ENCODE peak calls at places on chromosomes 12 and 14, in eight cellular contexts. R is keratinocyte; Y is body of pancreas; M is aorta; T is CD8-positive, alpha-beta memory T cell; N is vagina; I is dorsolateral prefrontal cortex; C is gastrocnemius medialis. S is an unnamed sample.
A peak's percentile ranks its signal among the peaks of the same experiment; 100 is the strongest.

GRCh38 chr12:113456761-113457160 is 14.9 kb downstream of the LHX5 start:
- DNase-seq in R (no peak), Y (no peak), M (no peak), T (no peak), N (no peak), I (no peak), C (no peak), S (no peak)

GRCh38 chr12:75974323-75975273 is 57.0 kb downstream of the PHLDA1 start:
- DNase-seq in R (no peak), Y (no peak), M (peak; percentile 68), T (no peak), N (no peak), I (no peak), C (no peak), S (no peak)

GRCh38 chr12:90899456-90900182 is 55.4 kb downstream of the CCER1 start:
- DNase-seq in R (no peak), Y (no peak), M (no peak), T (no peak), N (no peak), I (no peak), C (no peak), S (no peak)

GRCh38 chr12:24561882-24562760 is 386.8 kb downstream of the BCAT1 start:
- DNase-seq in R (no peak), Y (peak; percentile 36), M (peak; percentile 85), T (no peak), N (no peak), I (no peak), C (no peak), S (no peak)

GRCh38 chr14:52080817-52081755 is 12.2 kb upstream of the NID2 start:
- DNase-seq in R (no peak), Y (no peak), M (no peak), T (no peak), N (no peak), I (no peak), C (no peak), S (peak; percentile 82)

GRCh38 chr12:91413591-91413990 is 231.0 kb upstream of the DCN start:
- DNase-seq in R (no peak), Y (no peak), M (no peak), T (no peak), N (no peak), I (no peak), C (no peak), S (peak; percentile 90)

GRCh38 chr14:102461490-102462317 is 47.9 kb downstream of the ANKRD9 start:
- DNase-seq in R (no peak), Y (no peak), M (no peak), T (no peak), N (no peak), I (no peak), C (peak; percentile 79), S (no peak)

GRCh38 chr12:96220902-96221301 is 26.7 kb downstream of the ELK3 start:
- DNase-seq in R (no peak), Y (no peak), M (no peak), T (no peak), N (no peak), I (no peak), C (no peak), S (no peak)

GRCh38 chr14:54564799-54565235 is 2.1 kb upstream of the SAMD4A start:
- DNase-seq in R (no peak), Y (no peak), M (no peak), T (no peak), N (no peak), I (peak; percentile 23), C (no peak), S (no peak)

GRCh38 chr12:41497362-41497761 is 309.2 kb downstream of the PDZRN4 start:
- DNase-seq in R (no peak), Y (no peak), M (no peak), T (no peak), N (no peak), I (no peak), C (no peak), S (no peak)

GRCh38 chr12:114580306-114580705 is 103.7 kb downstream of the TBX3 start:
- DNase-seq in R (no peak), Y (peak; percentile 27), M (no peak), T (no peak), N (no peak), I (no peak), C (no peak), S (no peak)
- H3K27me3 ChIP-seq in R (no peaks in the 10 kb centered on the region), Y (no peaks in the 10 kb centered on the region), M (peaks cover 1% of the 10 kb centered on the region), T (no peaks in the 10 kb centered on the region), N (no peaks in the 10 kb centered on the region), I (no peaks in the 10 kb centered on the region), C (peaks cover 6% of the 10 kb centered on the region), S (peaks cover 4% of the 10 kb centered on the region)

GRCh38 chr14:24083462-24083861 is 10.6 kb upstream of the PCK2 start:
- DNase-seq in R (no peak), Y (no peak), M (no peak), T (no peak), N (no peak), I (no peak), C (no peak), S (no peak)
- H3K27me3 ChIP-seq in R (peaks cover 14% of the 10 kb centered on the region), Y (no peaks in the 10 kb centered on the region), M (no peaks in the 10 kb centered on the region), T (no peaks in the 10 kb centered on the region), N (no peaks in the 10 kb centered on the region), I (no peaks in the 10 kb centered on the region), C (no peaks in the 10 kb centered on the region), S (no peaks in the 10 kb centered on the region)

GRCh38 chr12:132336451-132337413 is 7.3 kb upstream of the GALNT9 start:
- DNase-seq in R (no peak), Y (no peak), M (no peak), T (no peak), N (no peak), I (peak; percentile 81), C (no peak), S (no peak)
- H3K27me3 ChIP-seq in R (no peaks in the 10 kb centered on the region), Y (no peaks in the 10 kb centered on the region), M (no peaks in the 10 kb centered on the region), T (peaks cover under 1% of the 10 kb centered on the region), N (no peaks in the 10 kb centered on the region), I (no peaks in the 10 kb centered on the region), C (peaks cover 36% of the 10 kb centered on the region), S (peaks cover 98% of the 10 kb centered on the region)

DNA sequence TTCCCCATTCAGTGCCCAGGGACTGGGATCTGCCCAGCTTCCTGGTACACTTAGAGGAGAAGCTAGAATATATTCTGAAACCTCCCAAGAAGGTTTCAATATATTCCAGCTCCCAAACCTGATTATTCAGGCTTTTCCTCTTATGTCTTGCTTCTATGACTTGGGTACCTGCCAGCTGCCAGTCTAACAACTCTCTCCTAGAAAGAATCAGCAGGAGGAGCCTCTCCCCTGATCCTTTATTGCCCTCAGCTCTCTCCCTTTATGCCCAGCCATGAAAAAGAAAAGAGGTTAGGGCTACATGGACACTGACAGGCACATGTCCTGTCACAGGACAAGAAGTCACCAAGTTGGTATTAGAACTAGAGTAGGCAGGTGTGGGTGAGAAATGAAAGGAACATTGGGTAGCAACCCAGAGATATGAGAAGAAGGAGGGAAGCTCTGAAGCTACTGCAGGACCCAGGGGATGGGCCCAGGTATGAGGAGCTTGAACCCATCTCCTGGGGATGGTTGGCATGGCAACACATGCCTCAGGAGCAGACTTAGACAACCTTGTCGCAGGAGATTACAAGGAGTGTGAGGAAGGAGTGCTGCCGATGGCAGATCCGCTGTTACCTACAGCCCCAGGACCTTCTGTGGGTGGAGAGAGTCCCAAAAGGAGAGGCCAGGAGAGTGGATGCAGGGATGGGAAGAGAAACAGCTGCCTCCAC is 2.0 kb upstream of the CACNB3 start:
- DNase-seq in R (no peak), Y (no peak), M (no peak), T (no peak), N (no peak), I (no peak), C (no peak), S (no peak)
- H3K27me3 ChIP-seq in R (no peaks in the 10 kb centered on the region), Y (no peaks in the 10 kb centered on the region), M (no peaks in the 10 kb centered on the region), T (no peaks in the 10 kb centered on the region), N (no peaks in the 10 kb centered on the region), I (no peaks in the 10 kb centered on the region), C (peaks cover 19% of the 10 kb centered on the region), S (no peaks in the 10 kb centered on the region)

DNA sequence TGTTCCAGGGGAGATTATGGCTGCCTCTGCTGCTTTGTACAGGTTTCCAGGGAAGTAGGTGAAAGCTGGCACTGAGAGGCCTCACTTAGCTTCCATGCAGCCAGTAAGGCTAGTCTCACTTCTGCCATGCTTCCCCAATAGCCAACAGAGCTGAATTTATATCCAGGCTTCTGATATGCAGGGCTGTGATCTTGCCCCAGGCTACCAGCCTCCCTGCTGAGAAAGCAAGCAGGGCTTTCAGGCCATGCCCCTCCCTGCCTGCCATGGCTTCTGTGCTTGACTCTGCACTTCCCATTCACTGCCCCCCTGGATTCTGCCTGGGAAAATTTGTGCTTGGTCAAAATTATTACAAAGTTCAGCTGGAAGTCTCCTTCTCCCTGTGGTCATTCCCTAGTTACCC is 302.1 kb upstream of the FBXO33 start:
- DNase-seq in R (no peak), Y (no peak), M (no peak), T (no peak), N (no peak), I (no peak), C (no peak), S (no peak)
- H3K27me3 ChIP-seq in R (no peaks in the 10 kb centered on the region), Y (no peaks in the 10 kb centered on the region), M (no peaks in the 10 kb centered on the region), T (no peaks in the 10 kb centered on the region), N (no peaks in the 10 kb centered on the region), I (no peaks in the 10 kb centered on the region), C (no peaks in the 10 kb centered on the region), S (no peaks in the 10 kb centered on the region)

GRCh38 chr12:21526721-21527345 is 737 bp downstream of the SPX start:
- DNase-seq in R (no peak), Y (peak; percentile 54), M (no peak), T (no peak), N (no peak), I (no peak), C (no peak), S (no peak)

GRCh38 chr12:21526053-21526452 is at the start of gene SPX:
- DNase-seq in R (no peak), Y (no peak), M (no peak), T (no peak), N (no peak), I (no peak), C (no peak), S (peak; percentile 61)

GRCh38 chr12:21527451-21528180 is 1.5 kb downstream of the SPX start:
- DNase-seq in R (no peak), Y (peak; percentile 71), M (peak; percentile 52), T (peak; percentile 65), N (no peak), I (peak; percentile 22), C (peak; percentile 62), S (no peak)

GRCh38 chr12:21528953-21529352 is 2.9 kb downstream of the SPX start:
- DNase-seq in R (no peak), Y (peak; percentile 53), M (no peak), T (no peak), N (no peak), I (no peak), C (no peak), S (no peak)

GRCh38 chr12:21529456-21529855 is 3.4 kb downstream of the SPX start:
- DNase-seq in R (no peak), Y (peak; percentile 42), M (no peak), T (no peak), N (no peak), I (no peak), C (no peak), S (no peak)
- H3K27me3 ChIP-seq in R (peaks cover 27% of the 10 kb centered on the region), Y (no peaks in the 10 kb centered on the region), M (no peaks in the 10 kb centered on the region), T (peaks cover 6% of the 10 kb centered on the region), N (no peaks in the 10 kb centered on the region), I (no peaks in the 10 kb centered on the region), C (no peaks in the 10 kb centered on the region), S (peaks cover 10% of the 10 kb centered on the region)

S was measured in PC-9.